ENCODE peak calls at places on chromosomes 12 and 14, in four cellular contexts. B, U, O and C are unnamed samples.
A peak's percentile ranks its signal among the peaks of the same experiment; 100 is the strongest.

GRCh38 chr12:51683763-51684357 is 92.8 kb downstream of the SCN8A start:
- DNase-seq in B (no peak), U (no peak), O (no peak), C (peak; percentile 42)

GRCh38 chr12:45299132-45299692 is 83.3 kb downstream of the ANO6 start:
- DNase-seq in B (peak; percentile 17), U (no peak), O (no peak), C (no peak)

GRCh38 chr12:70660002-70660604 is 22.9 kb upstream of the PTPRB start:
- DNase-seq in B (no peak), U (no peak), O (no peak), C (no peak)

GRCh38 chr12:50765325-50765911 is 1.5 kb downstream of the ATF1 start:
- DNase-seq in B (peak; percentile 38), U (no peak), O (peak; percentile 50), C (peak; percentile 80)

GRCh38 chr14:104794641-104795467 is 694 bp downstream of the AKT1 start:
- DNase-seq in B (peak; percentile 64), U (no peak), O (no peak), C (no peak)

GRCh38 chr14:84144166-84144565 is 1385.8 kb upstream of the FLRT2 start:
- DNase-seq in B (no peak), U (no peak), O (no peak), C (no peak)

GRCh38 chr12:65526311-65526710 is 247.8 kb downstream of the MSRB3 start:
- DNase-seq in B (no peak), U (no peak), O (no peak), C (no peak)

GRCh38 chr12:64890873-64891468 is 66.5 kb downstream of the TBC1D30 start:
- DNase-seq in B (peak; percentile 57), U (no peak), O (peak; percentile 61), C (peak; percentile 44)

GRCh38 chr14:88729159-88729558 is 63.6 kb downstream of the EML5 start:
- DNase-seq in B (peak; percentile 3), U (no peak), O (no peak), C (peak; percentile 13)

GRCh38 chr14:70988452-70988851 is 81.2 kb downstream of the PCNX1 start:
- DNase-seq in B (no peak), U (no peak), O (no peak), C (no peak)

GRCh38 chr12:89181271-89181920 is 170.9 kb downstream of the DUSP6 start:
- DNase-seq in B (no peak), U (no peak), O (no peak), C (peak; percentile 61)

GRCh38 chr12:50599366-50600095 is 94.7 kb downstream of the DIP2B start:
- DNase-seq in B (no peak), U (no peak), O (no peak), C (no peak)

GRCh38 chr14:70254476-70254961 is 65.8 kb upstream of the SLC8A3 start:
- DNase-seq in B (peak; percentile 8), U (no peak), O (peak; percentile 43), C (peak; percentile 56)

GRCh38 chr14:51394391-51394790 is 154.3 kb downstream of the TMX1 start:
- DNase-seq in B (no peak), U (no peak), O (no peak), C (no peak)

GRCh38 chr14:93137864-93138263 is 22.1 kb upstream of the ITPK1 start:
- DNase-seq in B (peak; percentile 46), U (no peak), O (peak; percentile 56), C (peak; percentile 48)

GRCh38 chr14:24171422-24172260 is at the start of gene REC8:
- DNase-seq in B (no peak), U (peak; percentile 82), O (no peak), C (no peak)

GRCh38 chr14:106843951-106844483 is 1317.6 kb downstream of the TMEM121 start:
- DNase-seq in B (no peak), U (no peak), O (no peak), C (peak; percentile 23)

GRCh38 chr12:11174022-11174421 is 3.0 kb downstream of the SMIM10L1 start:
- DNase-seq in B (no peak), U (no peak), O (no peak), C (no peak)

GRCh38 chr14:38485011-38485410 is 229.1 kb upstream of the CLEC14A start:
- DNase-seq in B (no peak), U (no peak), O (no peak), C (no peak)

GRCh38 chr12:113862570-113863454 is 103.3 kb downstream of the RBM19 start:
- DNase-seq in B (no peak), U (peak; percentile 20), O (no peak), C (no peak)

GRCh38 chr12:122079038-122079531 is 529 bp downstream of the MLXIP start:
- DNase-seq in B (no peak), U (no peak), O (no peak), C (peak; percentile 48)

GRCh38 chr12:52081263-52081733 is 1.8 kb downstream of the SMIM41 start:
- DNase-seq in B (no peak), U (no peak), O (no peak), C (no peak)

GRCh38 chr14:32028599-32028998 is 48.5 kb upstream of the ARHGAP5 start:
- DNase-seq in B (no peak), U (no peak), O (no peak), C (no peak)

GRCh38 chr12:56829908-56830307 is 66.8 kb downstream of the HSD17B6 start:
- DNase-seq in B (no peak), U (no peak), O (no peak), C (no peak)

GRCh38 chr14:71686677-71687076 is 245.6 kb upstream of the RGS6 start:
- DNase-seq in B (no peak), U (no peak), O (no peak), C (no peak)

GRCh38 chr12:131119936-131120335 is 166.2 kb downstream of the ADGRD1 start:
- DNase-seq in B (no peak), U (no peak), O (no peak), C (no peak)

GRCh38 chr14:80427101-80427500 is 215.8 kb upstream of the DIO2 start:
- DNase-seq in B (no peak), U (no peak), O (no peak), C (no peak)

GRCh38 chr12:91846466-91847055 is 299.1 kb downstream of the BTG1 start:
- DNase-seq in B (no peak), U (no peak), O (no peak), C (no peak)
- TF ChIP-seq REST in B (no peak), U (no peak), O (no peak), C (no peak)

GRCh38 chr12:94621662-94622359 is 28.5 kb downstream of the TMCC3 start:
- DNase-seq in B (no peak), U (peak; percentile 87), O (no peak), C (no peak)
- H3K4me3 ChIP-seq in B (no peak overlapping the region), U (peak overlapping the region; percentile 47), O (no peak overlapping the region), C (no peak overlapping the region)

DNA sequence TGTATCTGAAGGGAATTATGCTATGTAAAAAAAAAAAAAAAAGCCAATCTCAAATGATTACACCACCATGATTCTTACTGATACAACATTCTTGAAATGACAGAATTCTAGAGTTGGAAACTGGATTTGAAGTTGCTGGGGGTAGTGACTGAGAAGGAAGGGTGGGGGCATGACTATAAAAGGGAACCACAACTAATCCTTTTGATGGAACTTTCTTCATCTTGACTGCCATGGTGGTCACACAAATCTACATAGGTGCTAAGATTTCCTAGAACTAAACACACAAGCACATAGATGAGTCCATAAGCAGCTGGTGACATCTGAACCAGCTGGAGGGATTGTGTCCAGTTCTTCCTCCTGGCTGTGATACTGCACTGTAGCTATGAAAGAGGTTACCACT is 51.4 kb downstream of the CLMN start:
- DNase-seq in B (no peak), U (no peak), O (no peak), C (no peak)
- TF ChIP-seq HDAC2 in B (no peak), U (no peak), O (no peak), C (no peak)

GRCh38 chr14:26380616-26381015 is 217.2 kb downstream of the NOVA1 start:
- DNase-seq in B (no peak), U (no peak), O (no peak), C (no peak)
- TF ChIP-seq REST in B (no peak), U (no peak), O (no peak), C (no peak)

DNA sequence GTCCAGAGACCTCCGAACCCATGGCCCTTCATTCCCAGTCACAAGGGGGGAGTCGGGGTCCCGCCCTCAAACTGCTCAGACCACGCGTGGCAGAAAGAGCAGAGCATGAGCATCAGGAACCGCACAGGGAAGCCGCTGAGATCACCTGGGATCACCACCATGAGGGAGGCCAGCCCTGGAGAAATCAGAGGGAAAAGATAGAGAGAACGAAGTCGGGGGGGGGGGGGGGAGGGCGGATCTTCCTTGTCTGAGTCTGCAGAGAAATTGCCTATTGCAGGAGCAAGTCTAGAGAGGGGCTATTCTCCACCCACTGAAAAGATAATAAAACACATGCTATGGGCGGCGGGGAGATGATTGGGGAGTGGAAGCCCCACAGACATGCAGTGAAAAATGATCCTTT is 884 bp upstream of the TMEM132C start:
- DNase-seq in B (no peak), U (no peak), O (no peak), C (no peak)
- H3K4me3 ChIP-seq in B (no peak overlapping the region), U (no peak overlapping the region), O (no peak overlapping the region), C (no peak overlapping the region)

GRCh38 chr12:48442191-48442828 is 30.0 kb upstream of the ANP32D start:
- DNase-seq in B (no peak), U (no peak), O (peak; percentile 3), C (peak; percentile 15)

GRCh38 chr12:48447755-48448154 is 24.6 kb upstream of the ANP32D start:
- DNase-seq in B (no peak), U (no peak), O (no peak), C (no peak)

GRCh38 chr12:48451372-48451771 is 21.0 kb upstream of the ANP32D start:
- DNase-seq in B (no peak), U (no peak), O (no peak), C (no peak)

GRCh38 chr12:48445538-48445937 is 26.8 kb upstream of the ANP32D start:
- DNase-seq in B (no peak), U (no peak), O (no peak), C (no peak)

DNA sequence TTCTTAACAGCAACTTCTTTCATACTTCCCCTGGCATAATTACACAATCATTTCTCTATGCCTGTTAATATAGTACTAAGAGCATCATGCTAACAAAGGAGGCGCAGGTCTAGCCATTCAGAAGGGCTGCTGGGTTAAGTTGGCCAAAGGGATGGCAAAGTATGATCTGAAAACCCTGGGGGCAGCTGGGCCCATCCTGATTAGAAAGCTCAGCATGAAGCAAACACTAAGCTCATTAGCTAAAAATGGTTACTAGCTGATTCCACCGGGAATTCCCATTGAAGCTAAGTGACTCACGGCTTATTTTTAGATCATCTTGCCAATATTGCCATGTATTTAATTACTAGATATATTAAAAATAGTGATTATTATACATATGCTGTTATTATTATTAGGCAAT is 26.0 kb upstream of the ANP32D start:
- DNase-seq in B (no peak), U (no peak), O (no peak), C (no peak)
- TF ChIP-seq HDAC2 in B (no peak), U (no peak), O (no peak), C (no peak)

GRCh38 chr12:93569656-93570551 is 2.6 kb upstream of the SOCS2 start:
- DNase-seq in B (peak; percentile 85), U (no peak), O (peak; percentile 80), C (peak; percentile 96)
- TF ChIP-seq REST in B (no peak), U (no peak), O (peak; percentile 33), C (no peak)

DNA sequence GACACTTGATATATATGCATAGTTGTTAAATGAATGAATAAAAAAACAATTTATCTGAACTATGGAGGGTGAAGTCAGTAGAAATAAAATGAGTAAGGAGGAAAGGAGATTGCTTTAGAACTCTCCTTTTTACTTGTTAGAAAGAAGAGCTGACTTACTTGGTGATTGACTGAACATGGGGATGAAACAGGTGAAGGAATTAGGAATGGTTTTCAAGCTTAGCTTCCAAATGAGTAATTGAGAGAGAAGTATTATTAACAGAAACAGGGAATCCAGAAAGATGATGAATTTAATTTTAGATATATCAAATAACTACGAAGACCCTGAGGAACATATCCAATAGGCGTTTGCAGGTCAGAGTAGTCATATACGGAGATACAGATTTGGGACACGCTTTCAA is 33.6 kb upstream of the EMP1 start:
- DNase-seq in B (no peak), U (no peak), O (no peak), C (no peak)
- H3K4me3 ChIP-seq in B (no peak overlapping the region), U (no peak overlapping the region), O (no peak overlapping the region), C (no peak overlapping the region)